ENCODE peak calls at places on chromosomes 12 and 14, in four cellular contexts. N is spleen, M is sigmoid colon, I is K562. K is an unnamed sample.

GRCh38 chr14:104429291-104429861 is 150.2 kb upstream of the C14orf180 start:
- DNase-seq in N (no peak), M (no peak), I (no peak), K (no peak)

GRCh38 chr12:86194721-86195120 is 61.5 kb downstream of the MGAT4C start:
- DNase-seq in N (no peak), M (no peak), I (no peak), K (no peak)

GRCh38 chr12:121438905-121439304 is 39.0 kb downstream of the RNF34 start:
- DNase-seq in N (no peak), M (peak; percentile 26), I (no peak), K (no peak)

GRCh38 chr12:14327717-14328116 is 37.8 kb upstream of the ATF7IP start:
- DNase-seq in N (no peak), M (no peak), I (no peak), K (no peak)

GRCh38 chr14:68931063-68931462 is 48.0 kb downstream of the ACTN1 start:
- DNase-seq in N (no peak), M (no peak), I (no peak), K (no peak)

GRCh38 chr14:105448706-105449111 is 25.9 kb upstream of the CRIP2 start:
- DNase-seq in N (peak; percentile 90), M (peak; percentile 88), I (peak; percentile 66), K (peak; percentile 96)

GRCh38 chr14:90518941-90519256 is 122.1 kb downstream of the CALM1 start:
- DNase-seq in N (peak; percentile 76), M (no peak), I (peak; percentile 65), K (peak; percentile 72)

GRCh38 chr12:127108360-127109215 is 1158.4 kb upstream of the TMEM132C start:
- DNase-seq in N (no peak), M (no peak), I (peak; percentile 80), K (peak; percentile 21)

GRCh38 chr14:21069388-21070082 is 569 bp upstream of the ARHGEF40 start:
- DNase-seq in N (no peak), M (no peak), I (no peak), K (no peak)

GRCh38 chr12:53053223-53054111 is 3.6 kb downstream of the TNS2 start:
- DNase-seq in N (peak; percentile 85), M (peak; percentile 83), I (peak; percentile 78), K (no peak)

GRCh38 chr12:53056296-53056695 is 6.4 kb downstream of the TNS2 start:
- DNase-seq in N (no peak), M (peak; percentile 65), I (no peak), K (no peak)

GRCh38 chr12:53052419-53053222 is 2.8 kb downstream of the TNS2 start:
- DNase-seq in N (no peak), M (peak; percentile 97), I (no peak), K (no peak)

GRCh38 chr12:53055471-53056266 is 5.8 kb downstream of the TNS2 start:
- DNase-seq in N (peak; percentile 78), M (peak; percentile 70), I (no peak), K (no peak)

DNA sequence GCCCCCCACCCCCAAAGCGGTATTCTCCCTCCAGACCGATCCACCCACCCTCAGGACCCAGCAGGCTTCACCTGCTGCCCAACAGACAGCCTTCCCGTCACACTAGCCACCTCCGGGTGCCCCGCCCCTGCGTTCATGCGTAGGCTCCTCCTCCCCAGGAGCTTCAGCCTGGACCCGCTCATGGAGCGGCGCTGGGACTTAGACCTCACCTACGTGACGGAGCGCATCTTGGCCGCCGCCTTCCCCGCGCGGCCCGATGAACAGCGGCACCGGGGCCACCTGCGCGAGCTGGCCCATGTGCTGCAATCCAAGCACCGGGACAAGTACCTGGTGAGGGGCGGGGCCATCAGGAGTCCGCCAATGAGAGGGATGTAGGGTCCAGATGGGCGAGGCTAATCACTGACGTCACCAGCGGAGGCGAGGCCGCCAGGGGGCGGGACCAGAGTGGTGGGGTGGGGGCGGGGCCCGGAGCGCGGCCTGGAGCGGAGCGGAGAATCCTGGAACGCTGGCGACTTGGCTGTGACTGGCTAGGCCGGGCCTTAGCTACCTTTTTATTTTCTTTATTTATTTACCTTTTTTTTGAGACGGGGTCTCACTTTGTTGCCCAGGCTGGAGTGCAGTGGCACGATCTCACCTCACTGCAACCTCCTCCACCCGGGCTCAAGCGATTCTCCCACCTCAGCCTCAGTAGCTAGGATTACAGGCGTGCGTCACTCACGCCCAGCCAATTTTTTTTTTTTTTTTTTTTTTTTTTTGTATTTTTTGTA is 4.4 kb downstream of the TNS2 start:
- DNase-seq in N (peak; percentile 97), M (peak; percentile 98), I (peak; percentile 97), K (peak; percentile 98)
- TF ChIP-seq POLR2A in N (no peak), M (no peak), I (peak; percentile 80), K (no peak)

GRCh38 chr12:116381240-116381743 is 103.8 kb upstream of the MED13L start:
- DNase-seq in N (no peak), M (no peak), I (no peak), K (no peak)
- TF ChIP-seq POLR2AphosphoS5 in N (no peak), M (no peak), I (no peak), K (no peak)

GRCh38 chr14:100586520-100587247 is 533 bp downstream of the BEGAIN start:
- DNase-seq in N (peak; percentile 48), M (peak; percentile 54), I (peak; percentile 41), K (no peak)
- TF ChIP-seq POLR2A in N (no peak), M (no peak), I (peak; percentile 60), K (no peak)

GRCh38 chr12:6230321-6231110 is 30.3 kb downstream of the CD9 start:
- DNase-seq in N (peak; percentile 93), M (peak; percentile 94), I (no peak), K (peak; percentile 58)
- TF ChIP-seq POLR2AphosphoS5 in N (peak; percentile 54), M (peak; percentile 78), I (no peak), K (no peak)

GRCh38 chr12:78864483-78865296 is at the start of gene SYT1:
- DNase-seq in N (peak; percentile 79), M (peak; percentile 79), I (no peak), K (no peak)
- TF ChIP-seq POLR2A in N (no peak), M (no peak), I (no peak), K (no peak)

DNA sequence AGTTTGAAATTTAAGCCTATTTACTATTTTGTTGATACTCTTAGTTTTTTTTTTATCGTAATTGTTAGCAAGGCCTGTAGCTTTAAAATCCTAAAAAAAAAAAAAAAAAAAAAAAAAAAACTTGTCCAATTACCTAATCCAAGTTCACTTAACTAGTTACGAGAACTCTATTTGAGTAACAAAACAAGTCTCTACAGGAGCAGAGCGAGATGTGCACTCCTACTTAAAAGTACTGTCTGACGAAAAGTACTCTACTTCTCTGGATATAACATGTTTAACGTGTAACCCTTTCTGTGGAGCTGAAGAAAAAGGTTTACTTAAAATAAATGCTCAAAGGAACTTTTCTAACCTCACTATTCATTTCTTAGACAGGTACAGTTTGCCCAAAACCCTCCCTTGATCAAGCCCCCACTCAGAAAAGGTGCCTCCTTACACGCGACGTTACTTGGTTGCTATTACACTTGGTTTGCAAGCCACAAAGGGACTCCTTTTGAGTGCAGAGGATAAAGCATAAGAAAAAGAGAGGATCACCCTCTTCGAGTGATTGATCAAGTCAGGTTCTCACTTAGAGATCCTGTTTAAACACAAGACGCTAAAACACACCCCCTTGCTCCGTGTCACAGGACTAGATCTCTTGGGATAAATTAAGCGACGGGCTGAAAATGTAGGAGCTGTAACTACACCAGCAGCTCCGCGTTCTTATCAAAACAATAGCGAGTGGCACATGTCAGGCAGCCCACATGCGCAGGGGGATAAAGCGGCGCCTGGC is 2.2 kb downstream of the BAZ1A start:
- DNase-seq in N (no peak), M (peak; percentile 70), I (no peak), K (peak; percentile 8)
- TF ChIP-seq POLR2AphosphoS5 in N (no peak), M (peak; percentile 74), I (peak; percentile 55), K (no peak)

DNA sequence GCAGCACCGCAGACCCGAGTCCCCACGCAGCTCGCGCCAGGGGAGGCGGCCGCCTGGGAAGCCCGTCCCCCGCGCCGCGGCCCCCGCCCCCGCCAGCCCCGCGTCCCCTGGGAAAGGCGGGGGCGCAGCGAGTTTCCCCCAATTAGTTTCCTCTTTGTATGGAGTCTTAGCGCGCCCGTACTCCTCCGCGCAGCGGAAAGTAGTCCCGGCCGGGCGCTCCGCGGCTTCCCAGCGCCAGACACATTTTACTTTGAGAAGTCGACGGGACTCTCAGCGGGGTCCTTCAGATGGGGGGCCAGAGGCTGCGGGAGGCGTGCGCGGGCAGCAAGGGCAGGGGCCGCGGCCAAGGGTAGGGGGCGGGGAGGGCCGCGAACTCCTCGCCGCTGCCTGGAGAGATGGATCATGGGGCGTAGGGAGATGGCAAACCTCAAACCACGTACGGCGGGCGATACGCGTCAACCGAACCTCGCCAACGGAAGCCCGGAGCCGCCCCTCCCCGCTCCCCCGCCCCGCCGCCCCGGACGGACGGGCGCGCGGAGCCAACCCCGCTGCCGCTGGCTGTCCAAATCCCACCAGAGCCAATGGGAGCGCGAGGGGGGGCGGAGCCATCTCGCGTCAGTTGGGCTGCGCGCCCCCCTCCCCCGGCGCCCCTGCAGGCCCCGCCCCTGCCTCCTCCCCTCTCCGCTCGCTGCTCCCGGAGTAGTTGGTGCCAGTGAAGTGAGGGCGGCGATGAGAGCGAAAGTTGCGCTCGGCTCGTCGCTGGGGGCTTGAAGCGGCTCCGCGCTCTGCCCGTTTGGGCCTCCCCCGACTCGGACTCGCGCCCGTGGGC is at the start of gene RCOR1:
- DNase-seq in N (peak; percentile 99), M (peak; percentile 99), I (peak; percentile 95), K (peak; percentile 95)
- TF ChIP-seq POLR2A in N (peak; percentile 93), M (peak; percentile 15), I (peak; percentile 68), K (peak; percentile 71)

GRCh38 chr12:6963016-6963731 is 7.3 kb downstream of the PHB2 start:
- DNase-seq in N (peak; percentile 87), M (peak; percentile 65), I (no peak), K (no peak)
- TF ChIP-seq POLR2AphosphoS5 in N (peak; percentile 53), M (no peak), I (no peak), K (no peak)

GRCh38 chr14:102909462-102909861 is 13.0 kb upstream of the AMN start:
- DNase-seq in N (peak; percentile 70), M (no peak), I (no peak), K (no peak)
- TF ChIP-seq POLR2A in N (no peak), M (no peak), I (no peak), K (no peak)

K was measured in GM12891.